ENCODE peak calls at places on chromosome 17, in six cellular contexts. G is astrocyte of the spinal cord, U is cardiac fibroblast, Q is heart right ventricle, B is GM23338, O is HFF-Myc. K is an unnamed sample.
A peak's percentile ranks its signal among the peaks of the same experiment; 100 is the strongest.

GRCh38 chr17:67359960-67360817 is 6.2 kb downstream of the PSMD12 start:
- DNase-seq in G (peak; percentile 35), U (peak; percentile 38), Q (no peak), B (peak; percentile 75), O (no peak), K (no peak)

GRCh38 chr17:73493212-73493814 is 150.9 kb downstream of the SDK2 start:
- DNase-seq in G (no peak), U (no peak), Q (no peak), B (peak; percentile 69), O (no peak), K (no peak)

GRCh38 chr17:68621065-68621464 is 19.9 kb upstream of the FAM20A start:
- DNase-seq in G (no peak), U (no peak), Q (no peak), B (no peak), O (no peak), K (no peak)

GRCh38 chr17:39872700-39873099 is 4.7 kb downstream of the ZPBP2 start:
- DNase-seq in G (peak; percentile 12), U (peak; percentile 46), Q (no peak), B (peak; percentile 8), O (peak; percentile 12), K (no peak)

GRCh38 chr17:40068917-40069750 is 6.4 kb downstream of the THRA start:
- DNase-seq in G (peak; percentile 75), U (peak; percentile 80), Q (peak; percentile 94), B (peak; percentile 76), O (peak; percentile 60), K (no peak)

GRCh38 chr17:50541402-50541915 is 5.5 kb upstream of the SPATA20 start:
- DNase-seq in G (no peak), U (no peak), Q (no peak), B (no peak), O (no peak), K (no peak)

GRCh38 chr17:57707892-57708291 is 37.2 kb downstream of the CCDC182 start:
- DNase-seq in G (no peak), U (no peak), Q (peak; percentile 42), B (peak; percentile 73), O (no peak), K (no peak)

GRCh38 chr17:41621916-41622315 is 2.5 kb downstream of the KRT17 start:
- DNase-seq in G (no peak), U (no peak), Q (no peak), B (no peak), O (no peak), K (no peak)

GRCh38 chr17:6249747-6250146 is 179.6 kb downstream of the WSCD1 start:
- DNase-seq in G (no peak), U (no peak), Q (no peak), B (peak; percentile 15), O (no peak), K (no peak)

GRCh38 chr17:41957058-41957868 is 9.3 kb upstream of the CNP start:
- DNase-seq in G (no peak), U (peak; percentile 41), Q (no peak), B (peak; percentile 60), O (no peak), K (no peak)

GRCh38 chr17:28115046-28115445 is 72.6 kb downstream of the NLK start:
- DNase-seq in G (no peak), U (no peak), Q (no peak), B (no peak), O (no peak), K (no peak)

GRCh38 chr17:830381-830780 is 48.2 kb downstream of the MRM3 start:
- DNase-seq in G (no peak), U (no peak), Q (no peak), B (no peak), O (no peak), K (no peak)

GRCh38 chr17:409308-409847 is 56.8 kb upstream of the RPH3AL start:
- DNase-seq in G (no peak), U (no peak), Q (no peak), B (no peak), O (no peak), K (no peak)

GRCh38 chr17:64171041-64171440 is 41.1 kb upstream of the ERN1 start:
- DNase-seq in G (no peak), U (peak; percentile 96), Q (peak; percentile 43), B (no peak), O (no peak), K (no peak)

GRCh38 chr17:42804918-42805367 is 6.3 kb downstream of the CNTD1 start:
- DNase-seq in G (no peak), U (no peak), Q (no peak), B (no peak), O (no peak), K (no peak)

GRCh38 chr17:11240041-11240801 is 792 bp upstream of the SHISA6 start:
- DNase-seq in G (no peak), U (no peak), Q (peak; percentile 13), B (peak; percentile 39), O (no peak), K (no peak)
- TF ChIP-seq CTCF in G (no peak), U (no peak), Q (no peak), B (peak; percentile 31), O (no peak), K (peak; percentile 3)

GRCh38 chr17:62802531-62803205 is 5.4 kb downstream of the MARCHF10 start:
- DNase-seq in G (no peak), U (peak; percentile 44), Q (no peak), B (no peak), O (no peak), K (no peak)

GRCh38 chr17:62801553-62801952 is 6.6 kb downstream of the MARCHF10 start:
- DNase-seq in G (no peak), U (no peak), Q (no peak), B (no peak), O (no peak), K (no peak)

GRCh38 chr17:62804025-62804424 is 4.1 kb downstream of the MARCHF10 start:
- DNase-seq in G (no peak), U (no peak), Q (no peak), B (no peak), O (no peak), K (no peak)

GRCh38 chr17:62797959-62798358 is 10.2 kb downstream of the MARCHF10 start:
- DNase-seq in G (no peak), U (peak; percentile 77), Q (no peak), B (no peak), O (no peak), K (no peak)

DNA sequence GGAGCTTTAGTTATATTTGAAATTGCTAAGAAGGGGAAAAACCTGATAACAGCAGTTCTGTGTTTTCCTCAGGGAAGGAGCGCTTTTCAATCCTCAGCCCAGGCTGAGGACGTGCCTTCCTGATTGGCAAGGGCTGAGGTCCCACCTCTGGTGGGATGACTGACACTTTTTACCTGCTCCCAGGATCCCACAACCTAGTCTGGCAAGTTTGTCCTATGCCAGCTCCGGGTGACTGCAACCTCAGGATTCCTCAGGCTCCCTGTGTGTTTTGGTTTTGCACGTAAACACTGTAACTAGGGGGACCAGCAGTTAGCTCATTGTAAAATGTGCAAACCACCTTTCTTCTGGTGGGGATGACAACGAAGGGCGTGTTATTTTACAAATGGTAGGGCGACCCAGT is 7.5 kb downstream of the MARCHF10 start:
- DNase-seq in G (peak; percentile 59), U (peak; percentile 45), Q (no peak), B (peak; percentile 51), O (no peak), K (no peak)
- H3K4me3 ChIP-seq in G (no peak overlapping the region), U (no peak overlapping the region), Q (no peak overlapping the region), B (no peak overlapping the region), O (no peak overlapping the region), K (no peak overlapping the region)

GRCh38 chr17:34894971-34895370 is 66.3 kb downstream of the CCT6B start:
- DNase-seq in G (no peak), U (no peak), Q (no peak), B (no peak), O (no peak), K (no peak)

GRCh38 chr17:34895388-34895787 is 65.9 kb downstream of the CCT6B start:
- DNase-seq in G (no peak), U (no peak), Q (no peak), B (peak; percentile 60), O (no peak), K (no peak)

GRCh38 chr17:34892864-34893263 is 68.4 kb downstream of the CCT6B start:
- DNase-seq in G (no peak), U (no peak), Q (no peak), B (peak; percentile 73), O (no peak), K (no peak)
- TF ChIP-seq CTCF in G (peak; percentile 17), U (peak; percentile 31), Q (no peak), B (peak; percentile 93), O (peak; percentile 67), K (peak; percentile 75)

GRCh38 chr17:78415821-78416301 is 37.4 kb downstream of the PGS1 start:
- DNase-seq in G (no peak), U (no peak), Q (no peak), B (no peak), O (no peak), K (no peak)

GRCh38 chr17:78418627-78419026 is 40.2 kb downstream of the PGS1 start:
- DNase-seq in G (no peak), U (no peak), Q (no peak), B (no peak), O (no peak), K (no peak)

GRCh38 chr17:78417531-78417909 is 39.1 kb downstream of the PGS1 start:
- DNase-seq in G (no peak), U (no peak), Q (no peak), B (no peak), O (no peak), K (no peak)

GRCh38 chr17:78416311-78416711 is 37.9 kb downstream of the PGS1 start:
- DNase-seq in G (peak; percentile 54), U (no peak), Q (no peak), B (no peak), O (no peak), K (no peak)

GRCh38 chr17:78416791-78417530 is 38.5 kb downstream of the PGS1 start:
- DNase-seq in G (peak; percentile 19), U (no peak), Q (peak; percentile 68), B (no peak), O (no peak), K (no peak)
- H3K4me3 ChIP-seq in G (no peak overlapping the region), U (no peak overlapping the region), Q (no peak overlapping the region), B (no peak overlapping the region), O (no peak overlapping the region), K (no peak overlapping the region)